ENCODE peak calls at places on chromosomes 12 and 14, in eight cellular contexts. B, O, J, L, I, C, X and M are unnamed samples.

GRCh38 chr14:96180004-96180403 is 24.6 kb upstream of the BDKRB2 start:
- DNase-seq in B (no peak), J (no peak), I (no peak), O (no peak), L (no peak), X (no peak), C (no peak), M (no peak)

GRCh38 chr12:64082866-64083268 is 139.2 kb downstream of the KICS2 start:
- DNase-seq in L (peak), O (no peak), J (no peak), X (no peak), C (no peak), I (peak), B (no peak), M (no peak)

GRCh38 chr12:121810234-121810817 is 6.5 kb downstream of the SETD1B start:
- DNase-seq in J (no peak), B (no peak), C (no peak), L (no peak), O (no peak), X (no peak), I (no peak), M (no peak)

GRCh38 chr12:97182719-97183118 is 275.7 kb downstream of the NEDD1 start:
- DNase-seq in B (no peak), J (no peak), X (no peak), L (no peak), C (no peak), O (no peak), I (no peak), M (no peak)

GRCh38 chr14:45359766-45360165 is 106.8 kb upstream of the MIS18BP1 start:
- DNase-seq in I (no peak), J (no peak), X (no peak), L (no peak), O (no peak), C (no peak), B (no peak), M (peak)

GRCh38 chr14:50775357-50775756 is 55.6 kb downstream of the NIN start:
- DNase-seq in C (no peak), B (no peak), I (no peak), X (peak), J (no peak), O (no peak), L (no peak), M (peak)

GRCh38 chr12:55703976-55704761 is 3.5 kb downstream of the ITGA7 start:
- DNase-seq in O (no peak), J (no peak), B (no peak), X (no peak), C (peak), L (no peak), I (no peak), M (no peak)

GRCh38 chr12:571795-572531 is 91.3 kb downstream of the NINJ2 start:
- DNase-seq in O (no peak), L (no peak), X (no peak), B (no peak), I (peak), J (peak), C (peak), M (no peak)

GRCh38 chr14:50335389-50335788 is 23.3 kb downstream of the DMAC2L start:
- DNase-seq in O (no peak), X (no peak), I (peak), J (peak), B (peak), L (peak), C (peak), M (no peak)

GRCh38 chr14:61477845-61478438 is 156.6 kb downstream of the PRKCH start:
- DNase-seq in I (peak), B (peak), L (peak), C (peak), X (no peak), O (peak), J (peak), M (no peak)

GRCh38 chr12:78290606-78291345 is 460.1 kb downstream of the NAV3 start:
- DNase-seq in I (no peak), X (peak), J (no peak), B (no peak), L (no peak), O (no peak), C (no peak), M (peak)

GRCh38 chr14:90487031-90487430 is 90.2 kb downstream of the CALM1 start:
- DNase-seq in B (no peak), I (peak), J (no peak), O (no peak), C (no peak), X (no peak), L (no peak), M (no peak)

DNA sequence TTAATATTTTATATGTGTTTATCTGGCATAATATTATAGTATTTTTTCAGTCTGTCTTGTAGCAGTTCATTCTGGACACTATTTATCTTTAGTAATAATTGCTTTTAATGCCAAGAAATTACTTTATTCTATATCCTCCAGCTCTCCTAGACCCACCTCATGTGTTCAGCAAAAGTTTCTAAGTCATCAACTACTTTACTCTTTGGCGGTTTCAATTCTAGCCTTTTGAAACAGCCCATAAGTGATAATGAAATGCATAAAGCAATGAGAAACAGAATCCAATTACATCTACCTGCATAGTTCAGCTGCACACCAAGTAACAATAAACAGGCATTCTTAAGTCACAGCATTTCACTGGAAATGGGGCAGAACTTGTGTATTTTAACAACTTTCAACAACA is 225.5 kb downstream of the SLC25A21 start:
- DNase-seq in B (no peak), J (no peak), L (no peak), O (no peak), I (no peak), C (no peak), X (no peak), M (no peak)
- TF ChIP-seq CTCF in B (no peak), J (no peak), L (no peak), O (no peak), I (no peak), C (no peak), X (no peak), M (no peak)

DNA sequence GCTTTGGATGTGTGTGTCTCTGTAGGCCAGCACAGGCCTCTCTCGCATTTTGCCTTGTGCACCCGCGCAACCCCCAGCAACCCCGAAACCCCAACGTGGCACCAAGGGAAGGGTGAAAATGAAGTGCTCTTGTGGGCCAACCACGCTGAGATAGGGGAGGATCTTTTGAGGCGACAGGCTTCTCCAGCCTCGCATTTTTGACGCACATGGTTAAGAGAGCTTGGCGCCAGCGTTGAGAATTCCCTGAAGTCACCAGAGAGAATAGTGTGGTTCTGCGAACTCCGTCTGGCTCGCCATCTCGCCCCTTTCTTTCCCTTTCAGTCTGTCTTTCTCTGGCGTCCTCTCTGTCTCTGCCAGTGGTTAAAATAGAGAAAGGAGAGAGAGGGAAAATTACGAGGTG is 1.9 kb upstream of the TBX3 start:
- DNase-seq in J (no peak), O (no peak), L (no peak), B (no peak), C (no peak), X (no peak), I (peak), M (no peak)
- H3K4me3 ChIP-seq in J (no peak), O (no peak), L (no peak), B (no peak), C (no peak), X (no peak), I (peak), M (no peak)

GRCh38 chr12:57223191-57224165 is 6.0 kb upstream of the SHMT2 start:
- DNase-seq in X (no peak), L (no peak), O (no peak), B (no peak), J (no peak), C (no peak), I (no peak), M (no peak)

GRCh38 chr12:57226588-57227314 is 2.8 kb upstream of the SHMT2 start:
- DNase-seq in X (no peak), I (no peak), B (no peak), L (no peak), O (peak), C (no peak), J (no peak), M (no peak)

GRCh38 chr12:57225680-57226190 is 3.8 kb upstream of the SHMT2 start:
- DNase-seq in L (no peak), X (no peak), J (no peak), I (no peak), B (no peak), O (no peak), C (no peak), M (no peak)

GRCh38 chr12:57224278-57224972 is 5.1 kb upstream of the SHMT2 start:
- DNase-seq in X (no peak), O (no peak), C (no peak), I (no peak), B (no peak), J (no peak), L (no peak), M (no peak)

GRCh38 chr12:57224973-57225679 is 4.4 kb upstream of the SHMT2 start:
- DNase-seq in B (no peak), L (peak), O (peak), C (peak), J (no peak), I (no peak), X (no peak), M (no peak)
- TF ChIP-seq CTCF in B (peak), L (peak), O (peak), C (peak), J (peak), I (peak), X (peak), M (peak)

DNA sequence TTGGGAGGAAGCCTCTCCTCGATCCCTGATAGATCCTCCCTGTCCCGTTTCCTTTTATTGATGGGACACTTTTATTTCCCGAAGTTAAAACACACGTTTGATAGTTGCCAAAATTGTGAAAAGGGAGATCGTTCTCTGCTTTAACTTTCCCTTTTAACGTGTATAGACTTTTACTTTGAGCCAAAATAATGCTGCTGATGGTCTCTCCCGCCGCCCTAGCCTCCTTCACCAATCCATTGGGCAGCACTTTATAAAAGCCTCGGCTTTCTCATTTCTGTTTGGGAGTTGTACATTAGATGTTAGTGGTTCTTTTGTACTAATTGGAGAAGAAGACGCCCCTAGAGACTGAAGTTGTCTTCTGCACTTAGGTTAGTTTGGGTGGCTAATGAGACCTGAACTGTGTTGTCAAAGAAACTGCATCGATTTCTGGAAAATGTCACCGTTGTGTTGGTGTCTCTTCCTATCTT is 1.4 kb downstream of the TMTC2 start:
- DNase-seq in O (no peak), L (no peak), X (no peak), B (no peak), C (no peak), J (no peak), I (no peak), M (no peak)
- H3K4me3 ChIP-seq in O (peak), L (peak), X (peak), B (peak), C (peak), J (peak), I (peak), M (peak)

GRCh38 chr12:109625131-109625559 is 51.6 kb downstream of the MVK start:
- DNase-seq in B (no peak), O (no peak), I (peak), J (peak), C (no peak), L (peak), X (peak), M (no peak)
- TF ChIP-seq CTCF in B (no peak), O (no peak), I (peak), J (no peak), C (no peak), L (no peak), X (peak), M (peak)

GRCh38 chr14:43338713-43339112 is 1168.4 kb downstream of the FSCB start:
- DNase-seq in B (no peak), C (no peak), O (no peak), X (no peak), J (no peak), I (no peak), L (no peak), M (no peak)
- H3K4me3 ChIP-seq in B (no peak), C (no peak), O (no peak), X (no peak), J (no peak), I (no peak), L (no peak), M (no peak)

DNA sequence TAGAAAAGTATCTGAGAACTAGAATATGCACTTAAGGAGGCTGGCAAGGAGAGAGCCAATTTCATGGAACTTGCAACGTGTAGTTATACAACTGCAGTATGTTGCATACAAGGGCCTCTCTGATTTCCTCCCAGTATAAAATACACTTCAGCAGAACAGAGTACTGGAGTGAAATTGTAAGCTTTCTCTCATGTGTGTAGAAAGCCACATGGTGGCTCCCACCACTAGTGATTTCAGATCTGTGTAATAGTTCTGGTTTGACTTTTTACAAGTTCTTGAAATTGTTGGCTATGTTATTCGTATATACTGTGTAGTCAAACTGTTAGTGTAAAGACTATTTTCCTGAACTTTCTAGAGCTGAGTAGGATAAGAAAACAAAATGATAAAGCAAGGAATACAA is 16.4 kb upstream of the LMO3 start:
- DNase-seq in X (no peak), L (no peak), O (no peak), C (no peak), J (no peak), B (no peak), I (no peak), M (no peak)
- TF ChIP-seq CTCF in X (no peak), L (no peak), O (peak), C (no peak), J (no peak), B (no peak), I (no peak), M (no peak)